ENCODE peak calls at places on chromosome 3, in nine cellular contexts. One of them, this sample, is unnamed.

GRCh38 chr3:178739720-178740119 is 203.5 kb downstream of the KCNMB2 start:
- DNase-seq in kidney epithelial cell: no peak
- DNase-seq in Kasumi-1: no peak
- DNase-seq in ACHN: no peak
- DNase-seq in HCEC 1CT: no peak
- DNase-seq in cardiac fibroblast: no peak
- DNase-seq in naive thymus-derived CD4-positive, alpha-beta T cell: no peak
- DNase-seq in kidney: no peak
- DNase-seq in substantia nigra: no peak
- DNase-seq in this sample: no peak

GRCh38 chr3:58048301-58048700 is 40.1 kb downstream of the FLNB start:
- DNase-seq in kidney epithelial cell: no peak
- DNase-seq in Kasumi-1: no peak
- DNase-seq in ACHN: peak
- DNase-seq in HCEC 1CT: peak
- DNase-seq in cardiac fibroblast: peak
- DNase-seq in naive thymus-derived CD4-positive, alpha-beta T cell: no peak
- DNase-seq in kidney: no peak
- DNase-seq in substantia nigra: no peak
- DNase-seq in this sample: no peak

GRCh38 chr3:100370751-100371150 is 30.1 kb downstream of the TOMM70 start:
- DNase-seq in kidney epithelial cell: no peak
- DNase-seq in Kasumi-1: no peak
- DNase-seq in ACHN: no peak
- DNase-seq in HCEC 1CT: peak
- DNase-seq in cardiac fibroblast: no peak
- DNase-seq in naive thymus-derived CD4-positive, alpha-beta T cell: no peak
- DNase-seq in kidney: no peak
- DNase-seq in substantia nigra: no peak
- DNase-seq in this sample: no peak

GRCh38 chr3:170864525-170865208 is 5.3 kb downstream of the RPL22L1 start:
- DNase-seq in kidney epithelial cell: no peak
- DNase-seq in Kasumi-1: no peak
- DNase-seq in ACHN: no peak
- DNase-seq in HCEC 1CT: no peak
- DNase-seq in cardiac fibroblast: no peak
- DNase-seq in naive thymus-derived CD4-positive, alpha-beta T cell: no peak
- DNase-seq in kidney: no peak
- DNase-seq in substantia nigra: no peak
- DNase-seq in this sample: no peak

GRCh38 chr3:29978036-29978435 is 628.4 kb upstream of the TGFBR2 start:
- DNase-seq in kidney epithelial cell: no peak
- DNase-seq in Kasumi-1: no peak
- DNase-seq in ACHN: no peak
- DNase-seq in HCEC 1CT: no peak
- DNase-seq in cardiac fibroblast: no peak
- DNase-seq in naive thymus-derived CD4-positive, alpha-beta T cell: no peak
- DNase-seq in kidney: no peak
- DNase-seq in substantia nigra: no peak
- DNase-seq in this sample: no peak

GRCh38 chr3:189557824-189558223 is 73.4 kb upstream of the TP63 start:
- DNase-seq in kidney epithelial cell: no peak
- DNase-seq in Kasumi-1: no peak
- DNase-seq in ACHN: no peak
- DNase-seq in HCEC 1CT: no peak
- DNase-seq in cardiac fibroblast: no peak
- DNase-seq in naive thymus-derived CD4-positive, alpha-beta T cell: no peak
- DNase-seq in kidney: no peak
- DNase-seq in substantia nigra: no peak
- DNase-seq in this sample: no peak

GRCh38 chr3:159814161-159814560 is 174.5 kb upstream of the IL12A start:
- DNase-seq in kidney epithelial cell: no peak
- DNase-seq in Kasumi-1: no peak
- DNase-seq in ACHN: no peak
- DNase-seq in HCEC 1CT: no peak
- DNase-seq in cardiac fibroblast: no peak
- DNase-seq in naive thymus-derived CD4-positive, alpha-beta T cell: no peak
- DNase-seq in kidney: no peak
- DNase-seq in substantia nigra: no peak
- DNase-seq in this sample: no peak

GRCh38 chr3:176513604-176514003 is 683.7 kb downstream of the TBL1XR1 start:
- DNase-seq in kidney epithelial cell: no peak
- DNase-seq in Kasumi-1: no peak
- DNase-seq in ACHN: no peak
- DNase-seq in HCEC 1CT: no peak
- DNase-seq in cardiac fibroblast: no peak
- DNase-seq in naive thymus-derived CD4-positive, alpha-beta T cell: peak
- DNase-seq in kidney: no peak
- DNase-seq in substantia nigra: no peak
- DNase-seq in this sample: no peak

GRCh38 chr3:73036694-73037368 is 24.6 kb upstream of the EBLN2 start:
- DNase-seq in kidney epithelial cell: no peak
- DNase-seq in Kasumi-1: no peak
- DNase-seq in ACHN: no peak
- DNase-seq in HCEC 1CT: peak
- DNase-seq in cardiac fibroblast: no peak
- DNase-seq in naive thymus-derived CD4-positive, alpha-beta T cell: no peak
- DNase-seq in kidney: no peak
- DNase-seq in substantia nigra: no peak
- DNase-seq in this sample: no peak

GRCh38 chr3:188558343-188559068 is 404.5 kb downstream of the LPP start:
- DNase-seq in kidney epithelial cell: no peak
- DNase-seq in Kasumi-1: no peak
- DNase-seq in ACHN: no peak
- DNase-seq in HCEC 1CT: peak
- DNase-seq in cardiac fibroblast: no peak
- DNase-seq in naive thymus-derived CD4-positive, alpha-beta T cell: no peak
- DNase-seq in kidney: no peak
- DNase-seq in substantia nigra: no peak
- DNase-seq in this sample: no peak

GRCh38 chr3:107269081-107269480 is 108.2 kb upstream of the CCDC54 start:
- DNase-seq in kidney epithelial cell: no peak
- DNase-seq in Kasumi-1: no peak
- DNase-seq in ACHN: no peak
- DNase-seq in HCEC 1CT: no peak
- DNase-seq in cardiac fibroblast: no peak
- DNase-seq in naive thymus-derived CD4-positive, alpha-beta T cell: no peak
- DNase-seq in kidney: no peak
- DNase-seq in substantia nigra: no peak
- DNase-seq in this sample: no peak

GRCh38 chr3:157311633-157312365 is 124.9 kb upstream of the PTX3 start:
- DNase-seq in kidney epithelial cell: no peak
- DNase-seq in Kasumi-1: no peak
- DNase-seq in ACHN: no peak
- DNase-seq in HCEC 1CT: peak
- DNase-seq in cardiac fibroblast: peak
- DNase-seq in naive thymus-derived CD4-positive, alpha-beta T cell: no peak
- DNase-seq in kidney: no peak
- DNase-seq in substantia nigra: no peak
- DNase-seq in this sample: no peak

GRCh38 chr3:170741756-170742530 is 128.1 kb downstream of the RPL22L1 start:
- DNase-seq in kidney epithelial cell: no peak
- DNase-seq in Kasumi-1: no peak
- DNase-seq in ACHN: no peak
- DNase-seq in HCEC 1CT: peak
- DNase-seq in cardiac fibroblast: no peak
- DNase-seq in naive thymus-derived CD4-positive, alpha-beta T cell: no peak
- DNase-seq in kidney: no peak
- DNase-seq in substantia nigra: no peak
- DNase-seq in this sample: no peak

GRCh38 chr3:126530171-126531050 is 6.5 kb downstream of the CHST13 start:
- DNase-seq in kidney epithelial cell: no peak
- DNase-seq in Kasumi-1: peak
- DNase-seq in ACHN: no peak
- DNase-seq in HCEC 1CT: no peak
- DNase-seq in cardiac fibroblast: no peak
- DNase-seq in naive thymus-derived CD4-positive, alpha-beta T cell: no peak
- DNase-seq in kidney: peak
- DNase-seq in substantia nigra: no peak
- DNase-seq in this sample: no peak

GRCh38 chr3:118199044-118199443 is 835.6 kb downstream of the IGSF11 start:
- DNase-seq in kidney epithelial cell: no peak
- DNase-seq in Kasumi-1: no peak
- DNase-seq in ACHN: no peak
- DNase-seq in HCEC 1CT: no peak
- DNase-seq in cardiac fibroblast: no peak
- DNase-seq in naive thymus-derived CD4-positive, alpha-beta T cell: no peak
- DNase-seq in kidney: no peak
- DNase-seq in substantia nigra: no peak
- DNase-seq in this sample: no peak

GRCh38 chr3:128473180-128473519 is 6.5 kb upstream of the DNAJB8 start:
- DNase-seq in kidney epithelial cell: no peak
- DNase-seq in Kasumi-1: no peak
- DNase-seq in ACHN: no peak
- DNase-seq in HCEC 1CT: no peak
- DNase-seq in cardiac fibroblast: no peak
- DNase-seq in naive thymus-derived CD4-positive, alpha-beta T cell: no peak
- DNase-seq in kidney: no peak
- DNase-seq in substantia nigra: no peak
- DNase-seq in this sample: no peak

GRCh38 chr3:12929801-12930200 is 88.4 kb upstream of the RPL32 start:
- DNase-seq in kidney epithelial cell: no peak
- DNase-seq in Kasumi-1: no peak
- DNase-seq in ACHN: no peak
- DNase-seq in HCEC 1CT: no peak
- DNase-seq in cardiac fibroblast: no peak
- DNase-seq in naive thymus-derived CD4-positive, alpha-beta T cell: no peak
- DNase-seq in kidney: no peak
- DNase-seq in substantia nigra: no peak
- DNase-seq in this sample: no peak

GRCh38 chr3:123122525-123123315 is 55.9 kb downstream of the PDIA5 start:
- DNase-seq in kidney epithelial cell: no peak
- DNase-seq in Kasumi-1: no peak
- DNase-seq in ACHN: no peak
- DNase-seq in HCEC 1CT: peak
- DNase-seq in cardiac fibroblast: peak
- DNase-seq in naive thymus-derived CD4-positive, alpha-beta T cell: no peak
- DNase-seq in kidney: no peak
- DNase-seq in substantia nigra: no peak
- DNase-seq in this sample: no peak

GRCh38 chr3:81255463-81255862 is 506.0 kb downstream of the GBE1 start:
- DNase-seq in kidney epithelial cell: no peak
- DNase-seq in Kasumi-1: no peak
- DNase-seq in ACHN: no peak
- DNase-seq in HCEC 1CT: no peak
- DNase-seq in cardiac fibroblast: no peak
- DNase-seq in naive thymus-derived CD4-positive, alpha-beta T cell: no peak
- DNase-seq in kidney: no peak
- DNase-seq in substantia nigra: no peak
- DNase-seq in this sample: no peak

GRCh38 chr3:17257269-17257668 is 372.5 kb downstream of the PLCL2 start:
- DNase-seq in kidney epithelial cell: no peak
- DNase-seq in Kasumi-1: no peak
- DNase-seq in ACHN: no peak
- DNase-seq in HCEC 1CT: no peak
- DNase-seq in cardiac fibroblast: no peak
- DNase-seq in naive thymus-derived CD4-positive, alpha-beta T cell: no peak
- DNase-seq in kidney: no peak
- DNase-seq in substantia nigra: no peak
- DNase-seq in this sample: no peak

This sample was measured in CD8-positive, alpha-beta T cell.